ENCODE peak calls at places on chromosomes 16 and 17, in seven cellular contexts. Q is AG10803, T is kidney, W is right lobe of liver, V is AG04449, H is choroid plexus epithelial cell, L is K562. E is an unnamed sample.

GRCh38 chr16:50338371-50339231 is 30.2 kb downstream of the BRD7 start:
- DNase-seq in Q (peak; percentile 45), T (no peak), W (no peak), V (no peak), H (no peak), L (peak; percentile 39), E (no peak)

GRCh38 chr17:10286324-10286723 is 86.5 kb downstream of the MYH13 start:
- DNase-seq in Q (no peak), T (no peak), W (no peak), V (no peak), H (no peak), L (no peak), E (no peak)

GRCh38 chr17:70053241-70054234 is 21.5 kb upstream of the KCNJ16 start:
- DNase-seq in Q (no peak), T (no peak), W (no peak), V (no peak), H (peak; percentile 48), L (no peak), E (no peak)

GRCh38 chr17:41956522-41956921 is 10.1 kb upstream of the CNP start:
- DNase-seq in Q (no peak), T (no peak), W (no peak), V (no peak), H (no peak), L (peak; percentile 53), E (no peak)

GRCh38 chr16:35188288-35189155 is 1729.1 kb downstream of the TP53TG3F start:
- DNase-seq in Q (no peak), T (peak; percentile 49), W (no peak), V (no peak), H (no peak), L (peak; percentile 12), E (no peak)

GRCh38 chr16:4704491-4704890 is 11.1 kb downstream of the NUDT16L1 start:
- DNase-seq in Q (no peak), T (peak; percentile 47), W (no peak), V (no peak), H (no peak), L (no peak), E (no peak)

GRCh38 chr16:12614662-12615278 is 188.9 kb downstream of the CPPED1 start:
- DNase-seq in Q (no peak), T (no peak), W (no peak), V (no peak), H (no peak), L (no peak), E (no peak)

GRCh38 chr17:82734987-82735866 is at the start of gene FN3K:
- DNase-seq in Q (peak; percentile 42), T (peak; percentile 86), W (peak; percentile 76), V (no peak), H (peak; percentile 72), L (peak; percentile 80), E (no peak)

GRCh38 chr16:57541754-57542435 is 548 bp upstream of the ADGRG5 start:
- DNase-seq in Q (no peak), T (peak; percentile 39), W (peak; percentile 39), V (no peak), H (no peak), L (no peak), E (no peak)

GRCh38 chr16:53052519-53053501 is at the start of gene CHD9NB:
- DNase-seq in Q (peak; percentile 97), T (peak; percentile 68), W (peak; percentile 73), V (peak; percentile 74), H (peak; percentile 83), L (peak; percentile 54), E (peak; percentile 86)

GRCh38 chr16:85227924-85228462 is 115.7 kb upstream of the CIBAR2 start:
- DNase-seq in Q (peak; percentile 61), T (no peak), W (no peak), V (no peak), H (peak; percentile 62), L (peak; percentile 64), E (no peak)

GRCh38 chr16:67089101-67089500 is 20.6 kb upstream of the PHAF1 start:
- DNase-seq in Q (no peak), T (no peak), W (no peak), V (no peak), H (no peak), L (no peak), E (no peak)

GRCh38 chr17:72518810-72519597 is 398.2 kb downstream of the SOX9 start:
- DNase-seq in Q (no peak), T (no peak), W (no peak), V (no peak), H (no peak), L (no peak), E (no peak)

GRCh38 chr17:43020789-43021738 is 1.1 kb downstream of the VAT1 start:
- DNase-seq in Q (peak; percentile 77), T (peak; percentile 91), W (peak; percentile 68), V (no peak), H (peak; percentile 70), L (peak; percentile 94), E (no peak)

GRCh38 chr16:87984868-87985267 is 33.6 kb downstream of the BANP start:
- DNase-seq in Q (no peak), T (no peak), W (no peak), V (no peak), H (no peak), L (no peak), E (no peak)

GRCh38 chr16:89712476-89712805 is 8.3 kb downstream of the VPS9D1 start:
- DNase-seq in Q (no peak), T (no peak), W (no peak), V (no peak), H (peak; percentile 48), L (peak; percentile 52), E (no peak)
- H3K4me3 ChIP-seq in Q (peak overlapping the region; percentile 42), T (no peak overlapping the region), W (peak overlapping the region; percentile 31), V (peak overlapping the region; percentile 62), H (peak overlapping the region; percentile 68), L (peak overlapping the region; percentile 99), E (peak overlapping the region; percentile 93)

DNA sequence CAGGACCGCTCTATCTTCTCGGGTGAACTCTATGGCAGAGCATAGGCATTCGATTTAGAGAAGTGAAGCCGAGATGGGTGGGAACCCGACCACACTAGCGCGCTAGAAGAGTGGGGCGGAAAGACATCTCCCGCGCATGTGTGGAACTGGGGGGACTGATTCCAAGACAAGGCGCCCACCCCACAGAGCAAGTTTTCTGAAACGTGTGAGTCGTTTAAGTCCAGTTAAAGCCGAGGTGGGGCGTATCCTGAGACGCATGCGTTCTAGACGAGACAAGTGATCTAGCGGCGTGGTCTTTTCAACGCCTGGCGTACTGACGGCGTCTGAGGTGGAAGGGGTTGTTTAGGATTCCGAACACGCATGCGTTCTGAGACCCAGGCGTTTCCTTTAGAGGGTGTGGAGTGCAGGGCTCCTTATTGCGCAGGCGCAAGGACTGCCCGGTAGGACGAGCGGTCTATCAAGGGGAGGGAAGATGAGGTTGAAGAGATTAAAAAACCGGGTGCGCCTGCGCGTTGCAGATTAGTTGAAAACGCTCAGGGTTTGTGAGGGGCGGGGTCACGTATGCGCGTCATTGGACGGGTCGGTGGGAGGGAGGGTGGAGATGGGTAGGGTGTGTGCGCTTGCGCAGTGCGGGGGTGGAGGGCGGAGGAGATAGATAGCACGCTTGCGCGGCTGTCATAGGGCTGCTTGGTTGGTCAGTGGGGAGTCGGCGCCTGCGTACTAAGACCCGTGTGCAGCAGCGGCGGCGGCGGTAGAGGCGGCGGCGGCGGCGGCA is at the start of gene EIF5A:
- DNase-seq in Q (peak; percentile 100), T (peak; percentile 100), W (peak; percentile 100), V (peak; percentile 99), H (peak; percentile 100), L (peak; percentile 98), E (peak; percentile 100)
- TF ChIP-seq CTCF in Q (no peak), T (no peak), W (no peak), V (no peak), H (no peak), L (no peak), E (no peak)

GRCh38 chr17:80497726-80498241 is 21.4 kb upstream of the NPTX1 start:
- DNase-seq in Q (no peak), T (no peak), W (no peak), V (no peak), H (no peak), L (no peak), E (no peak)
- H3K4me3 ChIP-seq in Q (peak overlapping the region; percentile 9), T (peak overlapping the region; percentile 44), W (no peak overlapping the region), V (no peak overlapping the region), H (peak overlapping the region; percentile 39), L (no peak overlapping the region), E (no peak overlapping the region)

DNA sequence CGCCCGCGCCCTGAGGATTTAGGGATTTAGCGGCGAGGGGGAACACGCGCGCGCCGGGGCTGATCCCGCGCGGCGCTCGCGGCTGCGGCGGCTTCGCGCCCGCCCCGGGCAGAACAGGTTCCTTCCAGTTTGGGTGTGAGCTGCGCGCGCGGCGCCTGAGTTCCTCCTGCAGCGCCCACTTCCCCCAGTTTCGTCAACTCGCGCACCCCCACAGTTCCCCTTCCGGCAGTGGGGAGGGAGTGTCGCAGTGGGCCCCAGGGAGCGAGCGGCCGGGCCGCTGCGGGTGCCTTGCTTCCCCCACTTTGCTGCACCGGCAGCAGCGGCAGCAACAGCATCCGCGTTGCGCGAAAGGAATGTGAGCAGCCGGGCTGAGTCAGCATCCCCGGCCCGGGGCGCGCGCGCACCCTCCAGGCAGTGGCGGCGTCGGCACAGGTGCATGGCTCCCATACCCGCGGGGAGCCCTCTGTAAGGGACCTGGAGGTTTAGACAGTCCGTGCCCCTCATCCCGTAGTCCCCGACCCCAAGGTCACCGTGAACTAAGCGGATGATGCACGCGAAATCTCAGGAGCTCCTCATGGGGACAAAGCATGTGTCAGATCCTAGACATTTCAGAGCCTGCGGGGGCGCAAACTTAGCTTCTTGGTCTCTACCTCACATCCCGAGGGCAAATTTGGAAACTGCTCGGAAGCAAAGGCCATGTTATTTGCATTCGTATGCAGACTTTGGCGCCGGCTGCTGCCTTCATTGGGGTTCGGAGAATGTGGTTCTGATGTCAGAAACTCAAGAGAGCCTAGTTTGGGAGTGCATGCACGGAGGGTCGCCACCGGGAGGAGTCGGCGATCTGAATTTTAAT is 767 bp downstream of the ARSG start:
- DNase-seq in Q (peak; percentile 53), T (peak; percentile 95), W (peak; percentile 90), V (no peak), H (peak; percentile 78), L (peak; percentile 77), E (no peak)
- TF ChIP-seq CTCF in Q (no peak), T (no peak), W (no peak), V (no peak), H (peak; percentile 36), L (no peak), E (peak; percentile 9)

GRCh38 chr17:81681672-81682071 is 1.9 kb downstream of the ARL16 start:
- DNase-seq in Q (no peak), T (no peak), W (no peak), V (no peak), H (peak; percentile 65), L (no peak), E (no peak)
- H3K4me3 ChIP-seq in Q (no peak overlapping the region), T (no peak overlapping the region), W (no peak overlapping the region), V (peak overlapping the region; percentile 12), H (no peak overlapping the region), L (no peak overlapping the region), E (no peak overlapping the region)

GRCh38 chr17:76251478-76252039 is 11.3 kb upstream of the RNF157 start:
- DNase-seq in Q (no peak), T (peak; percentile 23), W (no peak), V (no peak), H (no peak), L (no peak), E (no peak)

GRCh38 chr17:76247304-76247703 is 7.0 kb upstream of the RNF157 start:
- DNase-seq in Q (no peak), T (no peak), W (no peak), V (no peak), H (no peak), L (no peak), E (no peak)

GRCh38 chr17:76246080-76247066 is 6.1 kb upstream of the RNF157 start:
- DNase-seq in Q (peak; percentile 69), T (peak; percentile 22), W (no peak), V (no peak), H (peak; percentile 97), L (peak; percentile 60), E (no peak)

GRCh38 chr17:76250141-76250540 is 9.8 kb upstream of the RNF157 start:
- DNase-seq in Q (no peak), T (no peak), W (no peak), V (no peak), H (no peak), L (no peak), E (no peak)

GRCh38 chr17:76248013-76248782 is 7.9 kb upstream of the RNF157 start:
- DNase-seq in Q (no peak), T (peak; percentile 10), W (no peak), V (no peak), H (peak; percentile 47), L (no peak), E (no peak)
- TF ChIP-seq CTCF in Q (no peak), T (no peak), W (no peak), V (peak; percentile 13), H (peak; percentile 45), L (peak; percentile 3), E (peak; percentile 4)